ENCODE peak calls at places on chromosomes 4 and X, in seven cellular contexts. J is activated B cell treated with CpG ODN at 0.5 μM for 24 hours, L is choroid plexus epithelial cell, N is astrocyte of the spinal cord, E is heart left ventricle, U is endothelial cell, C is esophagus squamous epithelium. P is an unnamed sample.
A peak's percentile ranks its signal among the peaks of the same experiment; 100 is the strongest.

GRCh38 chrX:22135994-22136684 is 104.0 kb downstream of the PHEX start:
- DNase-seq in L (peak; percentile 65), U (peak; percentile 30), C (no peak), N (peak; percentile 78), E (no peak), J (no peak), P (no peak)

GRCh38 chr4:105605493-105605892 is 53.1 kb downstream of the ARHGEF38 start:
- DNase-seq in J (no peak), E (no peak), U (no peak), L (peak; percentile 77), C (no peak), N (peak; percentile 67), P (no peak)

GRCh38 chr4:101101072-101101471 is 246.3 kb downstream of the PPP3CA start:
- DNase-seq in L (no peak), C (no peak), E (no peak), J (no peak), N (no peak), U (no peak), P (no peak)

GRCh38 chr4:82428526-82428968 is 1.7 kb downstream of the HNRNPDL start:
- DNase-seq in N (no peak), U (no peak), E (no peak), C (no peak), L (no peak), J (no peak), P (no peak)

GRCh38 chr4:55172694-55173287 is 47.4 kb upstream of the KDR start:
- DNase-seq in L (peak; percentile 56), E (no peak), N (peak; percentile 53), U (peak; percentile 45), J (no peak), C (no peak), P (no peak)

GRCh38 chrX:25151749-25152148 is 136.0 kb upstream of the ARX start:
- DNase-seq in E (no peak), N (no peak), U (no peak), L (no peak), C (no peak), J (no peak), P (no peak)

GRCh38 chrX:85243155-85243554 is 424 bp downstream of the SATL1 start:
- DNase-seq in C (no peak), L (peak; percentile 9), E (no peak), N (no peak), U (no peak), J (no peak), P (no peak)

GRCh38 chr4:16663722-16664121 is 234.7 kb downstream of the LDB2 start:
- DNase-seq in U (no peak), E (no peak), J (no peak), N (no peak), L (no peak), C (no peak), P (no peak)

GRCh38 chrX:40281341-40282005 is 183.7 kb upstream of the BCOR start:
- DNase-seq in E (no peak), L (no peak), C (no peak), J (no peak), U (no peak), N (no peak), P (no peak)

GRCh38 chrX:109362101-109362500 is 119.8 kb downstream of the GUCY2F start:
- DNase-seq in U (no peak), N (no peak), E (no peak), L (no peak), C (no peak), J (no peak), P (no peak)

GRCh38 chr4:19239565-19239964 is 1012.1 kb upstream of the SLIT2 start:
- DNase-seq in C (no peak), U (no peak), N (peak; percentile 70), E (no peak), J (no peak), L (peak; percentile 83), P (no peak)

GRCh38 chr4:151049430-151049884 is 34.4 kb upstream of the LRBA start:
- DNase-seq in L (no peak), N (no peak), E (no peak), U (no peak), C (no peak), J (no peak), P (no peak)

GRCh38 chr4:107719211-107719926 is 665 bp downstream of the PAPSS1 start:
- DNase-seq in J (no peak), C (no peak), N (peak; percentile 50), U (no peak), E (no peak), L (peak; percentile 50), P (no peak)

GRCh38 chrX:30196322-30196721 is 19.0 kb upstream of the MAGEB2 start:
- DNase-seq in J (no peak), L (peak; percentile 33), U (no peak), C (no peak), E (no peak), N (peak; percentile 8), P (no peak)

GRCh38 chrX:154775611-154776349 is 13.1 kb downstream of the DKC1 start:
- DNase-seq in N (no peak), L (peak; percentile 54), E (peak; percentile 35), C (no peak), U (no peak), J (no peak), P (no peak)

GRCh38 chrX:150898343-150899190 is at the start of gene CD99L2:
- DNase-seq in N (peak; percentile 87), L (peak; percentile 87), C (peak; percentile 54), U (peak; percentile 87), E (peak; percentile 91), J (peak; percentile 84), P (peak; percentile 79)

GRCh38 chr4:145287351-145287750 is 107.0 kb upstream of the OTUD4 start:
- DNase-seq in L (no peak), J (no peak), N (no peak), C (no peak), E (no peak), U (no peak), P (no peak)

GRCh38 chr4:132642196-132642817 is 506.8 kb upstream of the PCDH10 start:
- DNase-seq in L (peak; percentile 70), J (no peak), U (peak; percentile 44), E (no peak), N (peak; percentile 61), C (no peak), P (no peak)

GRCh38 chr4:188270273-188271069 is 131.2 kb downstream of the TRIML1 start:
- DNase-seq in C (no peak), L (no peak), N (no peak), J (no peak), E (no peak), U (no peak), P (no peak)

DNA sequence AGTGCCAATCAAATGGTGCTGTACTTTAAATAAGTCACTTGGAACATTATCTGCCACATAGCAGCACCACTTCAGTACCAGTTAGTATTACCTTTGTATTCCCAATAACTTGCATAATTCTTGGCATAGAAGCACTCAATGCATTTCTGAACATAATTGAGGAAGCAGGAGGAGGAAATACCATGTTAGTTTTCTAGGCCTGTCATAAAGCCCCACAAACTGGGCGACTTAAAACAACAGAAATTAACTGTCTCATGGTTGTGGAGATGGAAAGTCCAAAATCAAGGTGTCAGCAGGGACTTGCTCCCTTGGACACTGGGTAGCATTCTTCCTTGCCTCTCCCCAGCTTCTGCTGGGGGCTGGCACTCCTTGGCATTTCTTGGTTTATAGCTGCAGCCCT is 296.2 kb downstream of the HS3ST1 start:
- DNase-seq in J (no peak), L (no peak), U (no peak), N (no peak), C (no peak), E (no peak), P (no peak)
- TF ChIP-seq CTCF in J (no peak), L (no peak), U (no peak), N (no peak), C (no peak), E (no peak), P (no peak)

GRCh38 chr4:186854256-186854655 is 130.6 kb upstream of the FAT1 start:
- DNase-seq in C (no peak), J (no peak), E (no peak), N (no peak), L (peak; percentile 31), U (no peak), P (no peak)

GRCh38 chr4:186855111-186855510 is 131.5 kb upstream of the FAT1 start:
- DNase-seq in E (no peak), C (no peak), J (no peak), N (no peak), U (no peak), L (no peak), P (no peak)

GRCh38 chr4:186858355-186858754 is 134.7 kb upstream of the FAT1 start:
- DNase-seq in U (no peak), L (no peak), J (no peak), E (no peak), C (no peak), N (no peak), P (no peak)

GRCh38 chr4:186857793-186858192 is 134.1 kb upstream of the FAT1 start:
- DNase-seq in C (no peak), E (no peak), L (no peak), J (no peak), U (no peak), N (no peak), P (no peak)

DNA sequence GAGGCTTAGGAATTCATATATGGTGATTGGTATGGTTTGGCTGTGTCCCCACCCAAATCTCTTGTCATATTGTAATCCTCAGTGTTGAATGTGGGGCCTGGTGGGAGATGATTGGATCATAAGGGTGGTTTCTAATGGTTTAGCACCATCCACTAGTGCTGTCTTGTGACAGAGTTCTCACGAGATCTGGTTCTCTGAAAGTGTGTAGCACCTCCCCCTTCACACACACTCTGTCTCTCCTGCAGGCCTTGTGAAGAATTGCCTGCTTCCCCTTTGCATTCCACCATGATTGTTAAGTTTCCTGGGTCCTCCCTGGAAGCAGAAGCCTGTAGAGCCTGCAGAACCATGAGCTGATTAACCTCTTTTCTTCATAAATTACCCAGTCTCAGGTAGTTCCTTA is 135.8 kb upstream of the FAT1 start:
- DNase-seq in E (no peak), J (no peak), C (no peak), L (no peak), N (no peak), U (no peak), P (no peak)
- TF ChIP-seq CTCF in E (no peak), J (no peak), C (no peak), L (no peak), N (no peak), U (no peak), P (no peak)

GRCh38 chrX:80282535-80282934 is 137.7 kb upstream of the TENT5D start:
- DNase-seq in U (no peak), E (no peak), N (peak; percentile 0), C (no peak), L (no peak), J (no peak), P (no peak)
- TF ChIP-seq CTCF in U (peak; percentile 70), E (peak; percentile 34), N (peak; percentile 18), C (no peak), L (no peak), J (no peak), P (no peak)

DNA sequence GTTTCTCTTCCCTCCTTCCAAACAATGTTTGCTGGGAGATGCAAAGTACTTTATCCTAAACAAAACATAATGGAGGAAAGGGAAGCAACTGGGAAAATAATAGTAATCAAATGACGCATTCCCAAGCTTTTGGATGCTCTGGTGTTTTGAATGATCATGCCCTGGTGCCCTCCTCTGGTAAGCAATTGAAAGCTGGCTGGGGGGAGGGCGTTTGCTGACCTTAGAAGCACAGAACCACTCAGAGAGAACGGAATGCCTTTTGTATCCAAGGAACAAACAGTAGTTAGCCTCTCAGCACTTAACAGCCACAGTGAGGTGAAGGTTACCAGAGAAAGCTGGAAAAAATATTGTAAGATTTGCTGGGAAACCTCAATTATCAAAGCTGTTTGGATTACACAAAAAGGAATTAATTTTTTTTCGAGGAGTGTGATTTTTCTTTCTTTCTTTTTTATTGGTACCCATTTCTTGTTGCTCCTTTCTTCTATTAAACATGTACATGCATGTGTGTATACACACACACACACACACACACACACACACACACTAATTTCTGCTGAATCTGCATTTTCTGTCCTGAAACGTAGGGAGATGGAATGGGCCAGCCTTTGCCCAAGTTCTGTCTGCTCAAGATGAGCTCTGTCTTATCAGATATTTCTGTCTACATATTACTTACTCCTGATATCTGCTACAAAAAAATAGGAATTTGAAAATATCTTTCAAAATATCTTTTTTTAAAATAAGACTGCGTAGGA is 155.8 kb upstream of the IGFBP7 start:
- DNase-seq in L (no peak), J (no peak), C (no peak), E (peak; percentile 41), U (peak; percentile 26), N (no peak), P (no peak)
- TF ChIP-seq CTCF in L (no peak), J (no peak), C (no peak), E (no peak), U (no peak), N (no peak), P (no peak)

P was measured in CD14-positive monocyte.